ENCODE peak calls at places on chromosomes 13 and 19, in ten cellular contexts. One of them, this sample, is unnamed.

GRCh38 chr19:28949027-28949426 is 263.9 kb downstream of the UQCRFS1 start:
- DNase-seq in BJ: no peak
- DNase-seq in foreskin fibroblast: no peak
- DNase-seq in neuronal stem cell: no peak
- DNase-seq in H7: no peak
- DNase-seq in HL-60: no peak
- DNase-seq in SK-N-SH: no peak
- DNase-seq in heart right ventricle: no peak
- DNase-seq in hepatocyte: no peak
- DNase-seq in HAP-1: no peak
- DNase-seq in this sample: no peak

GRCh38 chr13:52723181-52723580 is 16.4 kb downstream of the CNMD start:
- DNase-seq in BJ: no peak
- DNase-seq in foreskin fibroblast: no peak
- DNase-seq in neuronal stem cell: no peak
- DNase-seq in H7: no peak
- DNase-seq in HL-60: no peak
- DNase-seq in SK-N-SH: no peak
- DNase-seq in heart right ventricle: no peak
- DNase-seq in hepatocyte: no peak
- DNase-seq in HAP-1: no peak
- DNase-seq in this sample: no peak

GRCh38 chr19:22976248-22976647 is 26.7 kb downstream of the ZNF728 start:
- DNase-seq in BJ: no peak
- DNase-seq in foreskin fibroblast: no peak
- DNase-seq in neuronal stem cell: no peak
- DNase-seq in H7: no peak
- DNase-seq in HL-60: no peak
- DNase-seq in SK-N-SH: no peak
- DNase-seq in heart right ventricle: no peak
- DNase-seq in hepatocyte: no peak
- DNase-seq in HAP-1: no peak
- DNase-seq in this sample: no peak

GRCh38 chr19:40921005-40921897 is 39.2 kb upstream of the CYP2A7 start:
- DNase-seq in BJ: no peak
- DNase-seq in foreskin fibroblast: peak; percentile 12
- DNase-seq in neuronal stem cell: no peak
- DNase-seq in H7: no peak
- DNase-seq in HL-60: no peak
- DNase-seq in SK-N-SH: no peak
- DNase-seq in heart right ventricle: no peak
- DNase-seq in hepatocyte: peak; percentile 86
- DNase-seq in HAP-1: no peak
- DNase-seq in this sample: no peak

GRCh38 chr19:6412111-6412999 is 12.3 kb downstream of the KHSRP start:
- DNase-seq in BJ: no peak
- DNase-seq in foreskin fibroblast: peak; percentile 28
- DNase-seq in neuronal stem cell: no peak
- DNase-seq in H7: peak; percentile 95
- DNase-seq in HL-60: peak; percentile 22
- DNase-seq in SK-N-SH: peak; percentile 78
- DNase-seq in heart right ventricle: no peak
- DNase-seq in hepatocyte: peak; percentile 57
- DNase-seq in HAP-1: peak; percentile 70
- DNase-seq in this sample: peak; percentile 68

GRCh38 chr13:74287672-74288169 is 153.5 kb upstream of the KLF12 start:
- DNase-seq in BJ: no peak
- DNase-seq in foreskin fibroblast: peak; percentile 87
- DNase-seq in neuronal stem cell: peak; percentile 69
- DNase-seq in H7: peak; percentile 10
- DNase-seq in HL-60: no peak
- DNase-seq in SK-N-SH: peak; percentile 56
- DNase-seq in heart right ventricle: peak; percentile 85
- DNase-seq in hepatocyte: peak; percentile 89
- DNase-seq in HAP-1: peak; percentile 80
- DNase-seq in this sample: peak; percentile 64

GRCh38 chr19:58098682-58098998 is 609 bp upstream of the ZSCAN18 start:
- DNase-seq in BJ: no peak
- DNase-seq in foreskin fibroblast: no peak
- DNase-seq in neuronal stem cell: no peak
- DNase-seq in H7: no peak
- DNase-seq in HL-60: no peak
- DNase-seq in SK-N-SH: peak; percentile 26
- DNase-seq in heart right ventricle: no peak
- DNase-seq in hepatocyte: no peak
- DNase-seq in HAP-1: no peak
- DNase-seq in this sample: no peak

GRCh38 chr13:101382086-101382485 is 34.2 kb downstream of the NALCN start:
- DNase-seq in BJ: no peak
- DNase-seq in foreskin fibroblast: no peak
- DNase-seq in neuronal stem cell: no peak
- DNase-seq in H7: peak; percentile 34
- DNase-seq in HL-60: no peak
- DNase-seq in SK-N-SH: no peak
- DNase-seq in heart right ventricle: no peak
- DNase-seq in hepatocyte: no peak
- DNase-seq in HAP-1: no peak
- DNase-seq in this sample: no peak

GRCh38 chr19:35992902-35993765 is 1.9 kb upstream of the SDHAF1 start:
- DNase-seq in BJ: no peak
- DNase-seq in foreskin fibroblast: no peak
- DNase-seq in neuronal stem cell: no peak
- DNase-seq in H7: no peak
- DNase-seq in HL-60: no peak
- DNase-seq in SK-N-SH: no peak
- DNase-seq in heart right ventricle: no peak
- DNase-seq in hepatocyte: no peak
- DNase-seq in HAP-1: no peak
- DNase-seq in this sample: no peak

GRCh38 chr19:57664269-57665127 is 4.2 kb upstream of the ZSCAN4 start:
- DNase-seq in BJ: peak; percentile 3
- DNase-seq in foreskin fibroblast: peak; percentile 80
- DNase-seq in neuronal stem cell: peak; percentile 53
- DNase-seq in H7: peak; percentile 86
- DNase-seq in HL-60: peak; percentile 23
- DNase-seq in SK-N-SH: peak; percentile 89
- DNase-seq in heart right ventricle: peak; percentile 40
- DNase-seq in hepatocyte: peak; percentile 78
- DNase-seq in HAP-1: peak; percentile 59
- DNase-seq in this sample: no peak

GRCh38 chr13:99260216-99260615 is 2.0 kb upstream of the GPR18 start:
- DNase-seq in BJ: no peak
- DNase-seq in foreskin fibroblast: peak; percentile 11
- DNase-seq in neuronal stem cell: no peak
- DNase-seq in H7: no peak
- DNase-seq in HL-60: no peak
- DNase-seq in SK-N-SH: no peak
- DNase-seq in heart right ventricle: no peak
- DNase-seq in hepatocyte: no peak
- DNase-seq in HAP-1: no peak
- DNase-seq in this sample: no peak

GRCh38 chr13:99263386-99263785 is 5.2 kb upstream of the GPR18 start:
- DNase-seq in BJ: no peak
- DNase-seq in foreskin fibroblast: no peak
- DNase-seq in neuronal stem cell: no peak
- DNase-seq in H7: no peak
- DNase-seq in HL-60: no peak
- DNase-seq in SK-N-SH: no peak
- DNase-seq in heart right ventricle: no peak
- DNase-seq in hepatocyte: no peak
- DNase-seq in HAP-1: no peak
- DNase-seq in this sample: no peak

GRCh38 chr13:99258210-99258860 is at the start of gene GPR18:
- DNase-seq in BJ: no peak
- DNase-seq in foreskin fibroblast: no peak
- DNase-seq in neuronal stem cell: no peak
- DNase-seq in H7: no peak
- DNase-seq in HL-60: no peak
- DNase-seq in SK-N-SH: no peak
- DNase-seq in heart right ventricle: no peak
- DNase-seq in hepatocyte: no peak
- DNase-seq in HAP-1: no peak
- DNase-seq in this sample: no peak

GRCh38 chr13:99258946-99259345 is 767 bp upstream of the GPR18 start:
- DNase-seq in BJ: no peak
- DNase-seq in foreskin fibroblast: no peak
- DNase-seq in neuronal stem cell: no peak
- DNase-seq in H7: no peak
- DNase-seq in HL-60: no peak
- DNase-seq in SK-N-SH: no peak
- DNase-seq in heart right ventricle: no peak
- DNase-seq in hepatocyte: no peak
- DNase-seq in HAP-1: no peak
- DNase-seq in this sample: peak; percentile 46

DNA sequence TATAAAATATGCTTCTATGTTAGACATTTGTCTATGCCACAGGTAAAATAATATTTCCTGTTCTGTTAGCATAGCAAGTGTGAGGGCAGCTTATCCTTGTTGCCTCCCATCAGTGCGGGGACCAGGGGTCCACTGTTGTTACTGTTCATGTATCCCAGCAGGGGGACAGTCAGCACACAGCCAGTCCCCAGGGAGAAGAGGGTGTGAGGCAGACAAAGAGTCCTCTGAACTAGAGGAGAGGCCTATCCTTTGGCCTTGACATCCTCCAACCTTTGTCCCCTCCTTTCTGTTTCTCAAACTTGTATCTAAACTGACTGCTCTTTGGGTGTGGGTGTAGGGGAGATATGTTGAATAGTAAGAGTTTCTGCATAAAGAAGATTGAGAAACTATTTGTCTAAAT is 2.9 kb upstream of the GPR18 start:
- DNase-seq in BJ: no peak
- DNase-seq in foreskin fibroblast: no peak
- DNase-seq in neuronal stem cell: no peak
- DNase-seq in H7: no peak
- DNase-seq in HL-60: no peak
- DNase-seq in SK-N-SH: no peak
- DNase-seq in heart right ventricle: no peak
- DNase-seq in hepatocyte: no peak
- DNase-seq in HAP-1: peak; percentile 25
- DNase-seq in this sample: no peak
- H3K4me3 ChIP-seq in BJ: no peak overlapping the region
- H3K4me3 ChIP-seq in foreskin fibroblast: no peak overlapping the region
- H3K4me3 ChIP-seq in neuronal stem cell: no peak overlapping the region
- H3K4me3 ChIP-seq in H7: no peak overlapping the region
- H3K4me3 ChIP-seq in HL-60: no peak overlapping the region
- H3K4me3 ChIP-seq in SK-N-SH: no peak overlapping the region
- H3K4me3 ChIP-seq in heart right ventricle: no peak overlapping the region
- H3K4me3 ChIP-seq in hepatocyte: no peak overlapping the region
- H3K4me3 ChIP-seq in HAP-1: no peak overlapping the region
- H3K4me3 ChIP-seq in this sample: no peak overlapping the region

DNA sequence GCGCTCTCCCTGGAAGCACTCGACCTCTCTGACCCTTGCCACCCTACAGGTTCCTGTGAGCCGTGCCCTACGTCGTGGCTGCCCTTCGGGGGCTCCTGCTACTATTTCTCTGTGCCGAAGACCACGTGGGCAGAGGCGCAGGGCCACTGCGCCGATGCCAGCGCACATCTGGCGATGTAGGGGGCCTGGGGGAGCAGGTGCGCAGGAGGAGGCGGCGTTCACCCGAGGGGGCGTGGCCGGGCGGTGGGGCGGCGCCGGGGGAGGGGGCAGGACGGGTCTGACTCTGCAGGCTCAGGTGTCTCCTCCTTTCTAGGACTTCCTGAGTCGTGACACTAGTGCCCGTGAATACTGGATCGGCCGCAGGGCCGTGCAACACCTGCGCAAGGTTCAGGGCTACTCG is 26.4 kb downstream of the CLEC4M start:
- DNase-seq in BJ: no peak
- DNase-seq in foreskin fibroblast: no peak
- DNase-seq in neuronal stem cell: no peak
- DNase-seq in H7: peak; percentile 95
- DNase-seq in HL-60: no peak
- DNase-seq in SK-N-SH: peak; percentile 17
- DNase-seq in heart right ventricle: no peak
- DNase-seq in hepatocyte: no peak
- DNase-seq in HAP-1: no peak
- DNase-seq in this sample: peak; percentile 36
- H3K4me3 ChIP-seq in BJ: no peak overlapping the region
- H3K4me3 ChIP-seq in foreskin fibroblast: no peak overlapping the region
- H3K4me3 ChIP-seq in neuronal stem cell: peak overlapping the region; percentile 0
- H3K4me3 ChIP-seq in H7: peak overlapping the region; percentile 34
- H3K4me3 ChIP-seq in HL-60: no peak overlapping the region
- H3K4me3 ChIP-seq in SK-N-SH: no peak overlapping the region
- H3K4me3 ChIP-seq in heart right ventricle: no peak overlapping the region
- H3K4me3 ChIP-seq in hepatocyte: no peak overlapping the region
- H3K4me3 ChIP-seq in HAP-1: no peak overlapping the region
- H3K4me3 ChIP-seq in this sample: peak overlapping the region; percentile 9

DNA sequence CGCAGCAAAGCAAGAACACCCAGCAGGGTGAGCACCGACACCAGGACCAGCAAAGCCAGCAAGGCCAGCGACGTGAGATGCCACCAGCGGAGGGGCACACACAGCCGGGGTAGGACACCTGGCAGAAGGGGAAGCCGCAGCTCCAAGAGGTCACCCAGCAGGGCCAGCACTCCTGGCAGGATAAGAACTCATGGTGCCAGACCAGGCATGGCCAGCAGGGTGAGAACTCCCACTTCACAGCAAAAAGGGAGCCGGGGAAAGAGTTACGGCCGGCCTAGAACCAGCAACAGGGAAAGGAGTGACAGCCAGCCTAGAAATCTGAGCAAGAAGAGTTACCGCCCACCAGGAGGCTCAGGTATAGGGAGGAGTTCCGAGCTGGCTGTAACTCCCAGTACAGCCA is 486 bp downstream of the SRRM5 start:
- DNase-seq in BJ: no peak
- DNase-seq in foreskin fibroblast: no peak
- DNase-seq in neuronal stem cell: no peak
- DNase-seq in H7: no peak
- DNase-seq in HL-60: no peak
- DNase-seq in SK-N-SH: no peak
- DNase-seq in heart right ventricle: no peak
- DNase-seq in hepatocyte: no peak
- DNase-seq in HAP-1: no peak
- DNase-seq in this sample: no peak
- H3K4me3 ChIP-seq in BJ: no peak overlapping the region
- H3K4me3 ChIP-seq in foreskin fibroblast: no peak overlapping the region
- H3K4me3 ChIP-seq in neuronal stem cell: no peak overlapping the region
- H3K4me3 ChIP-seq in H7: no peak overlapping the region
- H3K4me3 ChIP-seq in HL-60: no peak overlapping the region
- H3K4me3 ChIP-seq in SK-N-SH: no peak overlapping the region
- H3K4me3 ChIP-seq in heart right ventricle: no peak overlapping the region
- H3K4me3 ChIP-seq in hepatocyte: no peak overlapping the region
- H3K4me3 ChIP-seq in HAP-1: no peak overlapping the region
- H3K4me3 ChIP-seq in this sample: no peak overlapping the region

DNA sequence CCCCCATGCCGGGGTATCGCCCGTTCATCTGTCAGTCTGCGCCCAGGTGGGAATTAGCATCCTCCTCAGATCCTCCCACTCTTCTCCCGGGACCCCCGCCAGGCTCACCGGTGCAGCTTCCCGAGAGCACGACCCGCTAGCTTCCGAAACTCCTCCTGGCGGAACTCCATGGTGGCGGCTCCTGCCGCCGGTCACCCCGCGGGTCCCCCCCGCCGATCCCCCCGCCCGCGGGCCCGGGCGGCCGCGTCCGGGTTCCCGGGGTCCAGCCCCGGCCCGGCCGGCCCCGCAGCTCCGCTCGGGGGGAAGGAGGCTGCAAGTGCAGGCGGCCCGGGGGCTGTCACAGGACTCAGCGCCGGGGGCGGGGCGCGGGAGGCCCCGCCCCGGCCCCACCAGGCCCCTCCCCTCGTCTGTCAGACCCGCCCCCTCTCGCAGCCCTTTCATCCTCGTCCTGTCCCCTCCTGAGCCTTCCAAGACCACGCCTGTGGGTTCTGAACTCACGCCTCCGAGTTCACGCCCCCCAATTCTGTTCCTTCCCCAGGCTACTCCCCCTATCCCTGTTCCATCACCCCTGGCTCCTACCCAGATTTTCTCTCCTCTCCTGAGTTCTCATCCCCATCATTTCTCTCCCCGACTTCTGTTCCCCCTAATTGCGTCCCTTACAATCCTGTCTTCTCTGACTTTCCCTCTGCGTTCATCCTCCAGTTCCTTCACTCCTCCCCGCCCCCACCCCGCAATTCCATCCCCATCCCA is at the start of gene SLC17A7:
- DNase-seq in BJ: no peak
- DNase-seq in foreskin fibroblast: peak; percentile 43
- DNase-seq in neuronal stem cell: peak; percentile 65
- DNase-seq in H7: peak; percentile 98
- DNase-seq in HL-60: no peak
- DNase-seq in SK-N-SH: peak; percentile 85
- DNase-seq in heart right ventricle: peak; percentile 50
- DNase-seq in hepatocyte: peak; percentile 59
- DNase-seq in HAP-1: peak; percentile 82
- DNase-seq in this sample: no peak
- H3K4me3 ChIP-seq in BJ: peak within 1 kb of the TSS; percentile 72
- H3K4me3 ChIP-seq in foreskin fibroblast: peak within 1 kb of the TSS; percentile 47
- H3K4me3 ChIP-seq in neuronal stem cell: peak within 1 kb of the TSS; percentile 67
- H3K4me3 ChIP-seq in H7: peak within 1 kb of the TSS; percentile 40
- H3K4me3 ChIP-seq in HL-60: no peak within 1 kb of the TSS
- H3K4me3 ChIP-seq in SK-N-SH: peak within 1 kb of the TSS; percentile 62
- H3K4me3 ChIP-seq in heart right ventricle: peak within 1 kb of the TSS; percentile 73
- H3K4me3 ChIP-seq in hepatocyte: no peak within 1 kb of the TSS
- H3K4me3 ChIP-seq in HAP-1: peak within 1 kb of the TSS; percentile 26
- H3K4me3 ChIP-seq in this sample: no peak within 1 kb of the TSS